ENCODE peak calls at places on chromosomes 12 and 14, in eight cellular contexts. X is substantia nigra, M is neuronal stem cell, K is ovary, Z is AG04450, C is heart right ventricle, H is thyroid gland, B is A549. P is an unnamed sample.

GRCh38 chr12:91853350-91854127 is 292.1 kb downstream of the BTG1 start:
- DNase-seq in X (no peak), M (no peak), K (no peak), Z (no peak), C (no peak), H (no peak), B (no peak), P (no peak)

GRCh38 chr12:51517800-51518199 is 73.2 kb upstream of the SCN8A start:
- DNase-seq in X (no peak), M (no peak), K (no peak), Z (no peak), C (no peak), H (no peak), B (no peak), P (no peak)

GRCh38 chr12:132284071-132284492 is 45.3 kb downstream of the GALNT9 start:
- DNase-seq in X (no peak), M (no peak), K (no peak), Z (no peak), C (no peak), H (no peak), B (no peak), P (peak)

GRCh38 chr12:25500651-25501050 is 52.4 kb downstream of the LMNTD1 start:
- DNase-seq in X (no peak), M (no peak), K (no peak), Z (no peak), C (no peak), H (no peak), B (no peak), P (peak)

GRCh38 chr14:60221441-60221840 is 27.6 kb upstream of the PPM1A start:
- DNase-seq in X (no peak), M (no peak), K (no peak), Z (no peak), C (no peak), H (no peak), B (no peak), P (no peak)

GRCh38 chr12:54005853-54006699 is 2.7 kb upstream of the HOXC8 start:
- DNase-seq in X (peak), M (peak), K (peak), Z (peak), C (peak), H (peak), B (peak), P (peak)

GRCh38 chr12:132282031-132282949 is 47.1 kb downstream of the GALNT9 start:
- DNase-seq in X (no peak), M (no peak), K (no peak), Z (no peak), C (no peak), H (no peak), B (no peak), P (no peak)

GRCh38 chr12:56947633-56948535 is 9.5 kb downstream of the RDH16 start:
- DNase-seq in X (no peak), M (no peak), K (no peak), Z (no peak), C (no peak), H (no peak), B (peak), P (no peak)

GRCh38 chr12:124556896-124557501 is 10.4 kb downstream of the NCOR2 start:
- DNase-seq in X (no peak), M (no peak), K (peak), Z (no peak), C (no peak), H (peak), B (no peak), P (no peak)

GRCh38 chr12:110689002-110689600 is at the start of gene HVCN1:
- DNase-seq in X (no peak), M (peak), K (peak), Z (no peak), C (peak), H (peak), B (no peak), P (no peak)

GRCh38 chr12:40034712-40035111 is 71.2 kb downstream of the SLC2A13 start:
- DNase-seq in X (no peak), M (no peak), K (no peak), Z (no peak), C (no peak), H (no peak), B (no peak), P (no peak)

GRCh38 chr12:84738481-84738972 is 174.1 kb downstream of the SLC6A15 start:
- DNase-seq in X (no peak), M (no peak), K (no peak), Z (peak), C (no peak), H (no peak), B (no peak), P (peak)

GRCh38 chr14:99313234-99313633 is 41.2 kb upstream of the BCL11B start:
- DNase-seq in X (no peak), M (no peak), K (no peak), Z (no peak), C (no peak), H (no peak), B (no peak), P (no peak)

GRCh38 chr12:75439048-75439447 is 41.5 kb upstream of the GLIPR1 start:
- DNase-seq in X (no peak), M (no peak), K (no peak), Z (no peak), C (no peak), H (no peak), B (no peak), P (no peak)

GRCh38 chr12:122965356-122965755 is 907 bp downstream of the ABCB9 start:
- DNase-seq in X (no peak), M (no peak), K (no peak), Z (no peak), C (no peak), H (peak), B (no peak), P (no peak)

GRCh38 chr12:131335456-131335855 is 375.4 kb upstream of the SFSWAP start:
- DNase-seq in X (no peak), M (no peak), K (no peak), Z (no peak), C (no peak), H (no peak), B (no peak), P (no peak)

GRCh38 chr14:74604157-74604556 is 7.9 kb downstream of the LTBP2 start:
- DNase-seq in X (no peak), M (no peak), K (no peak), Z (no peak), C (no peak), H (peak), B (no peak), P (no peak)

GRCh38 chr14:99270491-99271287 is 1.3 kb downstream of the BCL11B start:
- DNase-seq in X (no peak), M (no peak), K (no peak), Z (no peak), C (no peak), H (peak), B (no peak), P (no peak)

GRCh38 chr14:30883508-30884294 is 9.3 kb downstream of the COCH start:
- DNase-seq in X (no peak), M (no peak), K (no peak), Z (peak), C (no peak), H (no peak), B (no peak), P (no peak)

GRCh38 chr14:34014936-34015335 is 64.1 kb upstream of the EGLN3 start:
- DNase-seq in X (no peak), M (no peak), K (no peak), Z (no peak), C (no peak), H (no peak), B (no peak), P (no peak)

GRCh38 chr12:94795520-94795919 is 145.2 kb upstream of the TMCC3 start:
- DNase-seq in X (no peak), M (no peak), K (peak), Z (no peak), C (no peak), H (peak), B (peak), P (peak)

GRCh38 chr12:52086366-52086765 is 6.9 kb downstream of the SMIM41 start:
- DNase-seq in X (no peak), M (no peak), K (no peak), Z (no peak), C (no peak), H (peak), B (no peak), P (no peak)

GRCh38 chr14:31543969-31544799 is 17.0 kb upstream of the NUBPL start:
- DNase-seq in X (no peak), M (no peak), K (no peak), Z (no peak), C (no peak), H (no peak), B (no peak), P (no peak)

GRCh38 chr14:93285048-93285447 is 47.8 kb downstream of the BTBD7 start:
- DNase-seq in X (no peak), M (no peak), K (no peak), Z (no peak), C (no peak), H (no peak), B (no peak), P (no peak)

GRCh38 chr12:119593578-119594398 is at the start of gene TMEM233:
- DNase-seq in X (no peak), M (peak), K (no peak), Z (no peak), C (peak), H (peak), B (no peak), P (no peak)

GRCh38 chr12:84056-84455 is 17.5 kb downstream of the IQSEC3 start:
- DNase-seq in X (no peak), M (no peak), K (no peak), Z (no peak), C (no peak), H (no peak), B (no peak), P (no peak)

GRCh38 chr12:80040075-80040738 is 59.1 kb upstream of the OTOGL start:
- DNase-seq in X (no peak), M (no peak), K (no peak), Z (no peak), C (no peak), H (no peak), B (no peak), P (no peak)

GRCh38 chr14:99971929-99972747 is 93.1 kb upstream of the EVL start:
- DNase-seq in X (no peak), M (peak), K (peak), Z (no peak), C (no peak), H (no peak), B (peak), P (peak)

GRCh38 chr12:108560321-108560721 is 652 bp downstream of the SART3 start:
- DNase-seq in X (no peak), M (no peak), K (no peak), Z (no peak), C (no peak), H (no peak), B (no peak), P (no peak)

GRCh38 chr14:32059702-32060101 is 17.4 kb upstream of the ARHGAP5 start:
- DNase-seq in X (no peak), M (no peak), K (no peak), Z (no peak), C (no peak), H (no peak), B (no peak), P (no peak)

GRCh38 chr14:90381999-90382451 is 14.8 kb upstream of the CALM1 start:
- DNase-seq in X (no peak), M (no peak), K (peak), Z (no peak), C (peak), H (peak), B (no peak), P (no peak)

GRCh38 chr12:128727461-128727860 is 96.3 kb downstream of the SLC15A4 start:
- DNase-seq in X (no peak), M (no peak), K (no peak), Z (no peak), C (no peak), H (no peak), B (no peak), P (no peak)
- H3K27ac ChIP-seq in X (no peak), M (no peak), K (no peak), Z (no peak), C (no peak), H (no peak), B (peak), P (no peak)

DNA sequence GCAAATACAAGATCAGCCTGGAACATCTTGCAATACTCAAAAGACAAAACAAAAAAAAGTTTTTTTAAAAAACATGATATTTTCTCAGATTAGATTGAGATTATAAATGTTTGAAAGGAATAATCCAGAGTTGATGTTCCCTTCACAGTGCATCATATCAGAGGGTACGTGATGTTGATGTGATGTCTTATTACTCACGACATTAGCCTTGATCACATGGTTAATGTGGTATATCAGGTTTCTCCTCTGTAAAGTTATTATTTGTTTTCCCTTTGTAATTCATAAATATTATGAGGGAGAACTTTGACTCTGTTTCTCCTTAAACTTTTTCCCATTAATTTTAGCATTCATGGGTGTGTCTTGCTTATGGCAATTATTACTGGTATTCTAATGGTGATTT is 26.6 kb downstream of the LIMA1 start:
- DNase-seq in X (no peak), M (no peak), K (no peak), Z (no peak), C (no peak), H (no peak), B (no peak), P (no peak)
- H3K27ac ChIP-seq in X (no peak), M (no peak), K (no peak), Z (no peak), C (no peak), H (no peak), B (no peak), P (no peak)

GRCh38 chr12:93407283-93407962 is 29.7 kb downstream of the NUDT4 start:
- DNase-seq in X (no peak), M (no peak), K (no peak), Z (no peak), C (no peak), H (no peak), B (no peak), P (no peak)
- H3K27ac ChIP-seq in X (no peak), M (no peak), K (no peak), Z (no peak), C (peak), H (no peak), B (no peak), P (no peak)

GRCh38 chr12:60489071-60489470 is 893.2 kb downstream of the SLC16A7 start:
- DNase-seq in X (no peak), M (no peak), K (no peak), Z (no peak), C (no peak), H (no peak), B (no peak), P (peak)
- H3K27ac ChIP-seq in X (no peak), M (no peak), K (no peak), Z (no peak), C (no peak), H (no peak), B (no peak), P (no peak)